ENCODE peak calls at places on chromosomes 6 and 20, in seven cellular contexts. S is lung, T is HCT116, H is heart left ventricle, K is neural progenitor cell, Y is A549, G is GM12865. V is an unnamed sample.

GRCh38 chr6:38489951-38490350 is 149.8 kb downstream of the BTBD9 start:
- DNase-seq in S (no peak), T (no peak), H (no peak), K (no peak), Y (no peak), G (no peak), V (peak; percentile 53)

GRCh38 chr6:117547688-117548621 is 54.4 kb downstream of the GOPC start:
- DNase-seq in S (no peak), T (no peak), H (peak; percentile 79), K (no peak), Y (no peak), G (peak; percentile 43), V (no peak)

GRCh38 chr20:50302463-50303041 is 111.9 kb downstream of the CEBPB start:
- DNase-seq in S (no peak), T (no peak), H (no peak), K (no peak), Y (no peak), G (no peak), V (no peak)

GRCh38 chr6:49980898-49981297 is 11.5 kb upstream of the DEFB113 start:
- DNase-seq in S (no peak), T (no peak), H (no peak), K (no peak), Y (peak; percentile 1), G (peak; percentile 50), V (no peak)

GRCh38 chr6:100269189-100269588 is 195.5 kb downstream of the SIM1 start:
- DNase-seq in S (no peak), T (no peak), H (no peak), K (no peak), Y (peak; percentile 7), G (no peak), V (peak; percentile 43)

GRCh38 chr6:86706449-86706848 is 230.9 kb upstream of the HTR1E start:
- DNase-seq in S (no peak), T (no peak), H (no peak), K (peak; percentile 55), Y (no peak), G (peak; percentile 45), V (no peak)

GRCh38 chr6:6596929-6597328 is 8.4 kb downstream of the LY86 start:
- DNase-seq in S (no peak), T (no peak), H (no peak), K (no peak), Y (no peak), G (no peak), V (no peak)

GRCh38 chr6:136059308-136059707 is 190.8 kb downstream of the MTFR2 start:
- DNase-seq in S (no peak), T (no peak), H (peak; percentile 58), K (no peak), Y (no peak), G (no peak), V (no peak)

GRCh38 chr6:109947001-109947400 is 31.1 kb upstream of the GPR6 start:
- DNase-seq in S (no peak), T (no peak), H (no peak), K (no peak), Y (no peak), G (no peak), V (no peak)

GRCh38 chr20:63186528-63187316 is 29.2 kb downstream of the YTHDF1 start:
- DNase-seq in S (no peak), T (peak; percentile 40), H (peak; percentile 7), K (no peak), Y (peak; percentile 68), G (no peak), V (no peak)

GRCh38 chr20:47677314-47678129 is 107.8 kb downstream of the SULF2 start:
- DNase-seq in S (no peak), T (peak; percentile 51), H (no peak), K (peak; percentile 75), Y (peak; percentile 67), G (peak; percentile 76), V (no peak)

GRCh38 chr6:32108094-32108627 is 977 bp downstream of the TNXB start:
- DNase-seq in S (no peak), T (no peak), H (peak; percentile 86), K (peak; percentile 21), Y (no peak), G (no peak), V (no peak)

GRCh38 chr6:2744206-2744771 is 6.4 kb downstream of the MYLK4 start:
- DNase-seq in S (no peak), T (no peak), H (peak; percentile 79), K (no peak), Y (no peak), G (no peak), V (no peak)

GRCh38 chr20:44309763-44310663 is 989 bp downstream of the FITM2 start:
- DNase-seq in S (no peak), T (no peak), H (peak; percentile 77), K (peak; percentile 17), Y (no peak), G (no peak), V (peak; percentile 40)

GRCh38 chr6:56766806-56767178 is 124.1 kb upstream of the DST start:
- DNase-seq in S (no peak), T (no peak), H (no peak), K (no peak), Y (no peak), G (peak; percentile 92), V (peak; percentile 28)

GRCh38 chr6:98669371-98669770 is 165.0 kb upstream of the POU3F2 start:
- DNase-seq in S (no peak), T (no peak), H (no peak), K (peak; percentile 26), Y (no peak), G (no peak), V (no peak)

GRCh38 chr6:90631046-90631445 is 44.2 kb upstream of the MAP3K7 start:
- DNase-seq in S (no peak), T (no peak), H (no peak), K (no peak), Y (no peak), G (no peak), V (no peak)

GRCh38 chr6:121826156-121826810 is 390.8 kb downstream of the GJA1 start:
- DNase-seq in S (no peak), T (peak; percentile 72), H (no peak), K (no peak), Y (peak; percentile 64), G (no peak), V (peak; percentile 67)

GRCh38 chr20:61436268-61436667 is 184.2 kb downstream of the CDH4 start:
- DNase-seq in S (no peak), T (no peak), H (no peak), K (no peak), Y (no peak), G (no peak), V (no peak)

GRCh38 chr20:61436674-61437279 is 184.7 kb downstream of the CDH4 start:
- DNase-seq in S (no peak), T (no peak), H (no peak), K (peak; percentile 94), Y (peak; percentile 32), G (no peak), V (no peak)

GRCh38 chr20:61439251-61439650 is 187.2 kb downstream of the CDH4 start:
- DNase-seq in S (no peak), T (no peak), H (no peak), K (no peak), Y (no peak), G (no peak), V (no peak)

GRCh38 chr20:61438285-61438684 is 186.2 kb downstream of the CDH4 start:
- DNase-seq in S (no peak), T (no peak), H (no peak), K (no peak), Y (no peak), G (no peak), V (no peak)

GRCh38 chr20:61437280-61438206 is 185.5 kb downstream of the CDH4 start:
- DNase-seq in S (no peak), T (no peak), H (peak; percentile 42), K (peak; percentile 82), Y (no peak), G (no peak), V (no peak)
- H3K4me3 ChIP-seq in S (no peak overlapping the region), T (no peak overlapping the region), H (no peak overlapping the region), K (peak overlapping the region; percentile 33), Y (no peak overlapping the region), G (no peak overlapping the region), V (no peak overlapping the region)

GRCh38 chr20:1325173-1326030 is 3.5 kb downstream of the SDCBP2 start:
- DNase-seq in S (peak; percentile 97), T (peak; percentile 88), H (peak; percentile 99), K (peak; percentile 97), Y (peak; percentile 99), G (peak; percentile 99), V (peak; percentile 77)
- TF ChIP-seq CTCF in S (no peak), T (no peak), H (peak; percentile 36), K (no peak), Y (no peak), G (peak; percentile 4), V (peak; percentile 17)

GRCh38 chr6:106159531-106159940 is 73.4 kb downstream of the PRDM1 start:
- DNase-seq in S (no peak), T (peak; percentile 18), H (no peak), K (no peak), Y (no peak), G (no peak), V (peak; percentile 90)

GRCh38 chr6:106160189-106160588 is 74.1 kb downstream of the PRDM1 start:
- DNase-seq in S (no peak), T (no peak), H (no peak), K (no peak), Y (no peak), G (no peak), V (no peak)

GRCh38 chr6:106156863-106157262 is 70.7 kb downstream of the PRDM1 start:
- DNase-seq in S (no peak), T (no peak), H (no peak), K (no peak), Y (no peak), G (no peak), V (no peak)

GRCh38 chr6:106156413-106156812 is 70.3 kb downstream of the PRDM1 start:
- DNase-seq in S (no peak), T (no peak), H (no peak), K (no peak), Y (no peak), G (no peak), V (no peak)

DNA sequence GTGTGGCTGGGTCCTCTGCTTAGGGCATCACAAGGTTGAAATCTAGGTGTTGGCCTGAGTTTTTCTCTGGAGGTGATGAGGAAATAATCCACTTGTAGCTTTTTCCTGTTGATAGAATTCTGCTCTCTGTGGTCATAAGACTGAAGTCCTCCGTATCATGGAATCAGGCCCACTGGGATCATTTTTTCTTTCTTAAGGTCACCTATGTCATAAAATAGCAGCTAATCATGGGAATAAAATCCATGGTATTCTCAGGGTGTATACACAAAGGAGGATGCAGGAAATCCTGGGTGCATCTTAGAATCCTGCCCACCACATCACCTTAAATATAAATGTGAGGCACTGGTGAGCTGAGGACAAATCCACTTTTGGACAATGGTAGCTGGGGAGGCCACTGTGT is 72.7 kb downstream of the PRDM1 start:
- DNase-seq in S (no peak), T (no peak), H (no peak), K (no peak), Y (no peak), G (no peak), V (no peak)
- H3K4me3 ChIP-seq in S (no peak overlapping the region), T (no peak overlapping the region), H (no peak overlapping the region), K (no peak overlapping the region), Y (no peak overlapping the region), G (no peak overlapping the region), V (no peak overlapping the region)

DNA sequence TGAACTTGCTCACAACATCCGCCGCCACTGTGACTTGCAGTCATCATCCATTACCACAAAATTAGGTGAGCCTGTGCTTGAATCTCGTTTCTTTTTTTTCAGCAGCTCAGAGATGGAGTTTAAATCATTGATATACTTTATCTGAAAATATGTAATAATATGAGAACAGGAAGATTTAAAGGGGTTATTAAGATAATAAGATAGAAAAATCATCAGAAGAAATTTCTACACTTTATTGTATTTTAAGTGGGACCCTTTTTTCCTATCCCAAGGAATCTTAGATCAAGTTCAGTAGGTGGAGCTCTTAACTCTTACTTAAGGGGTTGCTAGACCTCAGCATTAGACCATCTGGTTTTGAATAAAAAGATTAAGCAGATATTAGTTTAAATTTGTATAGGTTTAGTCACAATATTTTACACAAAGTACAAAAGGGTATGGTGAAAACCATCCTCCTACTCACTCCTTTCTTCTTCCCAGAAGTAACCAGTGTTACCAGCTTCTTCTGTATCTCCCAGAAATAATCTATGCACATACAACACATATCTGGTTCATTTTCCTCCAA is 9.4 kb upstream of the NCOA7 start:
- DNase-seq in S (no peak), T (no peak), H (no peak), K (no peak), Y (peak; percentile 34), G (peak; percentile 80), V (no peak)
- TF ChIP-seq CTCF in S (no peak), T (peak; percentile 50), H (peak; percentile 24), K (no peak), Y (peak; percentile 48), G (no peak), V (no peak)

V was measured in AG09309.